ENCODE peak calls at places on chromosome 1, in seven cellular contexts. One of them, this sample, is unnamed.

GRCh38 chr1:101924700-101925099 is 72.0 kb downstream of the OLFM3 start:
- DNase-seq in pancreas: no peak
- DNase-seq in H1: no peak
- DNase-seq in GM12865: no peak
- DNase-seq in AG04450: no peak
- DNase-seq in A549: no peak
- DNase-seq in heart right ventricle: no peak
- DNase-seq in this sample: no peak

GRCh38 chr1:62194651-62195282 is at the start of gene L1TD1:
- DNase-seq in pancreas: no peak
- DNase-seq in H1: peak; percentile 91
- DNase-seq in GM12865: no peak
- DNase-seq in AG04450: no peak
- DNase-seq in A549: no peak
- DNase-seq in heart right ventricle: no peak
- DNase-seq in this sample: no peak

GRCh38 chr1:117828206-117828605 is 101.2 kb downstream of the GDAP2 start:
- DNase-seq in pancreas: no peak
- DNase-seq in H1: no peak
- DNase-seq in GM12865: no peak
- DNase-seq in AG04450: no peak
- DNase-seq in A549: no peak
- DNase-seq in heart right ventricle: peak; percentile 50
- DNase-seq in this sample: no peak

GRCh38 chr1:153573351-153573750 is 7.7 kb upstream of the S100A2 start:
- DNase-seq in pancreas: no peak
- DNase-seq in H1: no peak
- DNase-seq in GM12865: no peak
- DNase-seq in AG04450: no peak
- DNase-seq in A549: no peak
- DNase-seq in heart right ventricle: no peak
- DNase-seq in this sample: no peak

GRCh38 chr1:56355918-56356317 is 223.4 kb downstream of the PLPP3 start:
- DNase-seq in pancreas: no peak
- DNase-seq in H1: no peak
- DNase-seq in GM12865: no peak
- DNase-seq in AG04450: no peak
- DNase-seq in A549: no peak
- DNase-seq in heart right ventricle: no peak
- DNase-seq in this sample: no peak

GRCh38 chr1:56709269-56709880 is 64.3 kb downstream of the PRKAA2 start:
- DNase-seq in pancreas: no peak
- DNase-seq in H1: no peak
- DNase-seq in GM12865: peak; percentile 49
- DNase-seq in AG04450: peak; percentile 29
- DNase-seq in A549: peak; percentile 19
- DNase-seq in heart right ventricle: no peak
- DNase-seq in this sample: no peak

GRCh38 chr1:61241411-61241838 is 159.1 kb downstream of the NFIA start:
- DNase-seq in pancreas: peak; percentile 33
- DNase-seq in H1: no peak
- DNase-seq in GM12865: no peak
- DNase-seq in AG04450: no peak
- DNase-seq in A549: no peak
- DNase-seq in heart right ventricle: peak; percentile 42
- DNase-seq in this sample: no peak

GRCh38 chr1:59730302-59730701 is 84.4 kb upstream of the HOOK1 start:
- DNase-seq in pancreas: no peak
- DNase-seq in H1: no peak
- DNase-seq in GM12865: no peak
- DNase-seq in AG04450: peak; percentile 76
- DNase-seq in A549: no peak
- DNase-seq in heart right ventricle: no peak
- DNase-seq in this sample: no peak

GRCh38 chr1:193322218-193322617 is 135.8 kb upstream of the B3GALT2 start:
- DNase-seq in pancreas: no peak
- DNase-seq in H1: no peak
- DNase-seq in GM12865: no peak
- DNase-seq in AG04450: peak; percentile 51
- DNase-seq in A549: no peak
- DNase-seq in heart right ventricle: no peak
- DNase-seq in this sample: no peak

GRCh38 chr1:44847786-44848185 is 4.7 kb upstream of the PTCH2 start:
- DNase-seq in pancreas: no peak
- DNase-seq in H1: no peak
- DNase-seq in GM12865: no peak
- DNase-seq in AG04450: no peak
- DNase-seq in A549: no peak
- DNase-seq in heart right ventricle: no peak
- DNase-seq in this sample: no peak

GRCh38 chr1:53195913-53196484 is 625 bp upstream of the CPT2 start:
- DNase-seq in pancreas: no peak
- DNase-seq in H1: no peak
- DNase-seq in GM12865: no peak
- DNase-seq in AG04450: no peak
- DNase-seq in A549: no peak
- DNase-seq in heart right ventricle: no peak
- DNase-seq in this sample: no peak

GRCh38 chr1:84541679-84542078 is 32.6 kb downstream of the CTBS start:
- DNase-seq in pancreas: no peak
- DNase-seq in H1: no peak
- DNase-seq in GM12865: peak; percentile 14
- DNase-seq in AG04450: no peak
- DNase-seq in A549: no peak
- DNase-seq in heart right ventricle: no peak
- DNase-seq in this sample: no peak
- TF ChIP-seq CTCF in pancreas: no peak
- TF ChIP-seq CTCF in H1: peak; percentile 33
- TF ChIP-seq CTCF in GM12865: peak; percentile 36
- TF ChIP-seq CTCF in AG04450: no peak
- TF ChIP-seq CTCF in A549: peak; percentile 28
- TF ChIP-seq CTCF in heart right ventricle: no peak
- TF ChIP-seq CTCF in this sample: no peak

DNA sequence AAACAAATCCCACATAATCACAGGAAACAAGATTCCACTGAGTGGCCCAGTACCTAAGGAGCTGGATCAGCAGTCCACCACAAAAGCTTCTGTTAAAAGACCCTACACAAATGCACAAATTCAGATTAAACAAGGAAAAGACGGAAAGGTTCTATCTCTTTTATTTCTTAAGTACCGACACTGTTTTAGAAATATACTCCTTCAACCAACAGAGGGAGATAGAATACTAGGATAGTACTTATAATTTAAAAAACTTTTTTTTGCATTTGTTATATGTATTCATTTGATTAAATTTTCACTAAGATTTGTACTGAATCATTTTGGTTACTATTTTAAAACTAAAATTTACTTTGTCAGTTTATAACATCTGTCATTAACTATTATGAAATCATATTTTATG is 12.5 kb downstream of the CDC7 start:
- DNase-seq in pancreas: no peak
- DNase-seq in H1: no peak
- DNase-seq in GM12865: no peak
- DNase-seq in AG04450: no peak
- DNase-seq in A549: no peak
- DNase-seq in heart right ventricle: no peak
- DNase-seq in this sample: no peak
- TF ChIP-seq CTCF in pancreas: peak; percentile 8
- TF ChIP-seq CTCF in H1: no peak
- TF ChIP-seq CTCF in GM12865: no peak
- TF ChIP-seq CTCF in AG04450: peak; percentile 54
- TF ChIP-seq CTCF in A549: peak; percentile 8
- TF ChIP-seq CTCF in heart right ventricle: peak; percentile 38
- TF ChIP-seq CTCF in this sample: no peak

GRCh38 chr1:154778280-154778679 is 91.8 kb downstream of the KCNN3 start:
- DNase-seq in pancreas: no peak
- DNase-seq in H1: no peak
- DNase-seq in GM12865: no peak
- DNase-seq in AG04450: no peak
- DNase-seq in A549: no peak
- DNase-seq in heart right ventricle: no peak
- DNase-seq in this sample: no peak
- TF ChIP-seq CTCF in pancreas: no peak
- TF ChIP-seq CTCF in H1: no peak
- TF ChIP-seq CTCF in GM12865: no peak
- TF ChIP-seq CTCF in AG04450: no peak
- TF ChIP-seq CTCF in A549: no peak
- TF ChIP-seq CTCF in heart right ventricle: no peak
- TF ChIP-seq CTCF in this sample: no peak

GRCh38 chr1:26035203-26035958 is 10.5 kb downstream of the SLC30A2 start:
- DNase-seq in pancreas: peak; percentile 97
- DNase-seq in H1: peak; percentile 82
- DNase-seq in GM12865: peak; percentile 91
- DNase-seq in AG04450: peak; percentile 66
- DNase-seq in A549: peak; percentile 93
- DNase-seq in heart right ventricle: peak; percentile 95
- DNase-seq in this sample: peak; percentile 89
- TF ChIP-seq CTCF in pancreas: no peak
- TF ChIP-seq CTCF in H1: no peak
- TF ChIP-seq CTCF in GM12865: no peak
- TF ChIP-seq CTCF in AG04450: no peak
- TF ChIP-seq CTCF in A549: no peak
- TF ChIP-seq CTCF in heart right ventricle: no peak
- TF ChIP-seq CTCF in this sample: no peak

DNA sequence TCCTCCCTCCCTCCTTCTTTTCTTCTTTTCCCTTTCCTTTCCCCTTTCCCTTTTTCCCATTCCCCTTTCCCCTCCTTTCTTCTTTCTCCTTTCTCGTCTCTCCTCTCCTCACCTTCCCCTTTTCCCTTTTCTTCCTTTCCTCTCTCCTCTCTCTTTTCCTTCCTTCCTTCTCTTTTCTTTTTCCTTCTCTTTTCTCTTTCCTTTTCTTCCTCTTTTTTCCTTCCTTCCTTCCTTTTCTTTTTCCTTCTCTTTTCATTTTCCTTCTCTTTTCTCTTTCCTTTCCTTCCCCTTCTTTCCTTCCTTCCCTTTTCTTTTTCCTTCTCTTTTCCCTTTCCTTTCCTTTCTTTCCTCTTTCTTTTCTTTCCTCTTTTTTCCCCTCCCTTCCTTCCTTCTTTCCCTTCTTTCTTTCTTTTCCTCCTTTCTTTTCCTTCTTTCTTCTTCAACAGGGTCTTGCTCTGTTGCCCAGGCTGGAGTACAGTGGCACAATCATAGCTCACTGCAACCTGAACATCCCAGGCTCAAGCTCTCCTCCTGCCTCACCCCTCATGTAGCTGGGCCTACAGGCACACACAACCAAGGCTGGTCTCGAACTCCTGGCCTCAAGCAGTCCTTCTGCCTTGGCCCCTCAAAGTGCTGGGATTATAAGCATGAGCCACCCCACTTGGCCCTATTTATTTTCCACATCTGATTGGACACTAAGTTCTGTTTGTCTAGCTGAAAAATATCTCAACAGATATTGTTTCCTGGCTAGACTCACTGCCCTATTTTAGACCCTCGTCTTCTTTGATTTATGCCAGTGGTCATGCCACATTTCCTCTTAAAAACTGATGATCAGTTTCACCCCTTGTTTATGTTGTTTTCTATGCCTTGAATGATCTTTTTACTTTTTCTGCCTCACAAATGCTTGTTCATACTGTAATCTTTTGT is 57.1 kb upstream of the MACF1 start:
- DNase-seq in pancreas: no peak
- DNase-seq in H1: no peak
- DNase-seq in GM12865: no peak
- DNase-seq in AG04450: no peak
- DNase-seq in A549: no peak
- DNase-seq in heart right ventricle: no peak
- DNase-seq in this sample: no peak
- TF ChIP-seq CTCF in pancreas: no peak
- TF ChIP-seq CTCF in H1: no peak
- TF ChIP-seq CTCF in GM12865: no peak
- TF ChIP-seq CTCF in AG04450: no peak
- TF ChIP-seq CTCF in A549: no peak
- TF ChIP-seq CTCF in heart right ventricle: no peak
- TF ChIP-seq CTCF in this sample: no peak

GRCh38 chr1:236541710-236542109 is 17.9 kb downstream of the LGALS8 start:
- DNase-seq in pancreas: no peak
- DNase-seq in H1: no peak
- DNase-seq in GM12865: no peak
- DNase-seq in AG04450: no peak
- DNase-seq in A549: no peak
- DNase-seq in heart right ventricle: no peak
- DNase-seq in this sample: no peak

GRCh38 chr1:236540813-236541465 is 17.2 kb downstream of the LGALS8 start:
- DNase-seq in pancreas: no peak
- DNase-seq in H1: no peak
- DNase-seq in GM12865: no peak
- DNase-seq in AG04450: no peak
- DNase-seq in A549: no peak
- DNase-seq in heart right ventricle: no peak
- DNase-seq in this sample: no peak

GRCh38 chr1:236545621-236546169 is 21.9 kb downstream of the LGALS8 start:
- DNase-seq in pancreas: no peak
- DNase-seq in H1: no peak
- DNase-seq in GM12865: no peak
- DNase-seq in AG04450: no peak
- DNase-seq in A549: no peak
- DNase-seq in heart right ventricle: no peak
- DNase-seq in this sample: no peak

GRCh38 chr1:236543065-236543669 is 19.4 kb downstream of the LGALS8 start:
- DNase-seq in pancreas: no peak
- DNase-seq in H1: no peak
- DNase-seq in GM12865: no peak
- DNase-seq in AG04450: no peak
- DNase-seq in A549: no peak
- DNase-seq in heart right ventricle: peak; percentile 44
- DNase-seq in this sample: no peak
- TF ChIP-seq CTCF in pancreas: no peak
- TF ChIP-seq CTCF in H1: peak; percentile 63
- TF ChIP-seq CTCF in GM12865: no peak
- TF ChIP-seq CTCF in AG04450: no peak
- TF ChIP-seq CTCF in A549: no peak
- TF ChIP-seq CTCF in heart right ventricle: no peak
- TF ChIP-seq CTCF in this sample: no peak